ENCODE peak calls at places on chromosomes 7 and 10, in seven cellular contexts. X is transverse colon, A is testis, N is aorta, J is ovary, C is T-helper 17 cell, P is SK-N-SH. Q is an unnamed sample. For H3K9me3, the result is how much of the 10 kb centered on the place peaks cover.

GRCh38 chr10:82982110-82982608 is 1107.2 kb downstream of the NRG3 start:
- DNase-seq in X (no peak), A (no peak), N (no peak), J (no peak), C (no peak), P (no peak), Q (no peak)

GRCh38 chr7:130071701-130072622 is 1.6 kb downstream of the KLHDC10 start:
- DNase-seq in X (peak), A (peak), N (no peak), J (peak), C (peak), P (peak), Q (peak)

GRCh38 chr10:24307696-24308476 is 98.9 kb downstream of the KIAA1217 start:
- DNase-seq in X (no peak), A (no peak), N (no peak), J (no peak), C (no peak), P (no peak), Q (no peak)

GRCh38 chr7:143419880-143420279 is 11.2 kb upstream of the EPHA1 start:
- DNase-seq in X (peak), A (no peak), N (no peak), J (no peak), C (no peak), P (no peak), Q (no peak)

GRCh38 chr7:11437987-11438386 is 394.0 kb downstream of the THSD7A start:
- DNase-seq in X (no peak), A (no peak), N (no peak), J (no peak), C (no peak), P (no peak), Q (no peak)

GRCh38 chr10:118721005-118721876 is 33.5 kb downstream of the CACUL1 start:
- DNase-seq in X (peak), A (peak), N (no peak), J (no peak), C (peak), P (peak), Q (peak)

GRCh38 chr7:143346018-143346417 is 16.5 kb downstream of the FAM131B start:
- DNase-seq in X (no peak), A (no peak), N (no peak), J (no peak), C (no peak), P (no peak), Q (no peak)

GRCh38 chr7:23383225-23383624 is 84.1 kb downstream of the MALSU1 start:
- DNase-seq in X (no peak), A (no peak), N (no peak), J (no peak), C (no peak), P (no peak), Q (no peak)

GRCh38 chr7:37916673-37917660 is at the start of gene SFRP4:
- DNase-seq in X (peak), A (peak), N (peak), J (peak), C (no peak), P (peak), Q (peak)

GRCh38 chr7:32256376-32256775 is 186.2 kb upstream of the PDE1C start:
- DNase-seq in X (no peak), A (no peak), N (no peak), J (no peak), C (no peak), P (no peak), Q (no peak)

GRCh38 chr10:60960031-60960430 is 16.0 kb upstream of the RHOBTB1 start:
- DNase-seq in X (no peak), A (no peak), N (no peak), J (no peak), C (no peak), P (no peak), Q (no peak)

GRCh38 chr10:121553861-121554264 is 44.4 kb downstream of the FGFR2 start:
- DNase-seq in X (peak), A (no peak), N (no peak), J (no peak), C (no peak), P (no peak), Q (no peak)

GRCh38 chr10:42367532-42368230 is 270.7 kb downstream of the ZNF33B start:
- DNase-seq in X (peak), A (peak), N (peak), J (peak), C (no peak), P (peak), Q (peak)
- H3K9me3 ChIP-seq in X (under half), A (under half), N (under half), J (under half), C (under half), P (under half), Q (under half)

GRCh38 chr7:98626393-98627061 is 9.4 kb downstream of the NPTX2 start:
- DNase-seq in X (no peak), A (peak), N (no peak), J (no peak), C (no peak), P (no peak), Q (no peak)

GRCh38 chr7:98627062-98627790 is 10.1 kb downstream of the NPTX2 start:
- DNase-seq in X (no peak), A (no peak), N (no peak), J (no peak), C (no peak), P (no peak), Q (no peak)

GRCh38 chr7:98630149-98630548 is 13.1 kb downstream of the NPTX2 start:
- DNase-seq in X (no peak), A (no peak), N (no peak), J (no peak), C (no peak), P (no peak), Q (no peak)

GRCh38 chr7:98628916-98629525 is 11.9 kb downstream of the NPTX2 start:
- DNase-seq in X (no peak), A (no peak), N (no peak), J (no peak), C (no peak), P (no peak), Q (no peak)

GRCh38 chr7:98628418-98628817 is 11.3 kb downstream of the NPTX2 start:
- DNase-seq in X (no peak), A (no peak), N (no peak), J (no peak), C (no peak), P (no peak), Q (no peak)
- H3K9me3 ChIP-seq in X (under half), A (under half), N (under half), J (under half), C (under half), P (under half), Q (under half)

GRCh38 chr7:64634406-64635062 is 31.4 kb upstream of the ZNF107 start:
- DNase-seq in X (no peak), A (no peak), N (no peak), J (no peak), C (no peak), P (no peak), Q (no peak)
- H3K9me3 ChIP-seq in X (under half), A (under half), N (under half), J (under half), C (under half), P (under half), Q (under half)

DNA sequence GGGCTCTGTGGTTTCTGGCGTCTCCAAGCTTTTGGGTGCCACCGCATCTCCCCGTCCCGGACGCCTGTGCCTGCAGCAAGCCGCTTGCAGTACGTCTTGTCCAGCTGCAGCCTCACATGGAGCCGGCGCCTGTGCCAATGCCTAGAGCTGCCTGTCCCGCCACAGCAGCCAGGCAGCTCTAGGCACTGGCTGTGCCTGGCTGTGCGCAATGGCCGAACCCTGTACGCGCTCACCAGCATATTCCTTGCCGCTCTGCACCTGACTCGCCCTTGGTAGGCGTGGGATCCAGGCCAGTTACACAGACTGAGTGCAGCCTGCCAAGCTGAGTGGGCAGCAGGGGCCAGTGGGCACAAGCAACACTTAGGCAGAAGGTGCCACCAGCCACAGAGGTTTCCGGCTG is 381.2 kb upstream of the SORCS1 start:
- DNase-seq in X (no peak), A (no peak), N (no peak), J (no peak), C (no peak), P (peak), Q (peak)
- H3K9me3 ChIP-seq in X (under half), A (under half), N (under half), J (under half), C (under half), P (under half), Q (under half)

GRCh38 chr7:157906583-157906982 is 569.8 kb downstream of the DNAJB6 start:
- DNase-seq in X (no peak), A (no peak), N (no peak), J (no peak), C (no peak), P (no peak), Q (no peak)

GRCh38 chr7:157907091-157907490 is 570.3 kb downstream of the DNAJB6 start:
- DNase-seq in X (no peak), A (no peak), N (no peak), J (no peak), C (no peak), P (no peak), Q (no peak)

GRCh38 chr7:157904866-157905215 is 568.0 kb downstream of the DNAJB6 start:
- DNase-seq in X (no peak), A (no peak), N (no peak), J (no peak), C (no peak), P (no peak), Q (no peak)

GRCh38 chr7:157904211-157904865 is 567.5 kb downstream of the DNAJB6 start:
- DNase-seq in X (no peak), A (no peak), N (no peak), J (no peak), C (no peak), P (no peak), Q (no peak)

GRCh38 chr7:157905740-157906461 is 569.1 kb downstream of the DNAJB6 start:
- DNase-seq in X (no peak), A (peak), N (no peak), J (no peak), C (no peak), P (peak), Q (no peak)
- H3K9me3 ChIP-seq in X (under half), A (under half), N (under half), J (under half), C (under half), P (under half), Q (under half)